ENCODE peak calls at places on chromosome 11, in six cellular contexts. T is H1, F is NCI-H1417 treated with DMSO at 0.1 percent for 48 hours, L is PC-3, O is omental fat pad, H is esophagus muscularis mucosa. K is an unnamed sample.

GRCh38 chr11:101860694-101861371 is 54.0 kb upstream of the CEP126 start:
- DNase-seq in L (peak; percentile 90), O (no peak), F (peak; percentile 18), T (peak; percentile 29), H (no peak), K (peak; percentile 66)

GRCh38 chr11:68643576-68643975 is 40.8 kb upstream of the GAL start:
- DNase-seq in O (no peak), T (no peak), F (no peak), L (peak; percentile 49), H (no peak), K (peak; percentile 66)

GRCh38 chr11:10550503-10550902 is 9.5 kb upstream of the RNF141 start:
- DNase-seq in L (peak; percentile 73), F (no peak), H (no peak), T (no peak), O (no peak), K (no peak)

GRCh38 chr11:8225589-8226036 is 38.1 kb downstream of the LMO1 start:
- DNase-seq in L (peak; percentile 70), H (peak; percentile 94), O (peak; percentile 98), F (no peak), T (peak; percentile 86), K (peak; percentile 78)

GRCh38 chr11:1520209-1520986 is 33.8 kb upstream of the MOB2 start:
- DNase-seq in O (no peak), T (no peak), L (no peak), F (no peak), H (no peak), K (no peak)

GRCh38 chr11:75214411-75214821 is 26.2 kb upstream of the TPBGL start:
- DNase-seq in O (peak; percentile 96), T (peak; percentile 70), L (peak; percentile 90), H (no peak), F (no peak), K (peak; percentile 72)

GRCh38 chr11:88146106-88146505 is 29.1 kb downstream of the RAB38 start:
- DNase-seq in O (no peak), F (no peak), H (no peak), L (no peak), T (no peak), K (no peak)

GRCh38 chr11:75767228-75767572 is 1.4 kb upstream of the DGAT2 start:
- DNase-seq in O (no peak), T (no peak), H (no peak), L (no peak), F (no peak), K (no peak)

GRCh38 chr11:70498976-70499801 is 100.9 kb downstream of the CTTN start:
- DNase-seq in O (no peak), T (no peak), F (no peak), L (no peak), H (no peak), K (no peak)

GRCh38 chr11:123255909-123256308 is 60.9 kb upstream of the CLMP start:
- DNase-seq in O (no peak), L (no peak), T (no peak), F (no peak), H (no peak), K (no peak)

GRCh38 chr11:71369411-71369810 is 78.8 kb downstream of the DHCR7 start:
- DNase-seq in O (no peak), H (no peak), L (no peak), T (no peak), F (no peak), K (no peak)